ENCODE peak calls at places on chromosomes 4 and X, in eight cellular contexts. H is heart left ventricle, S is PC-9, J is LoVo, R is HCEC 1CT, B is CMK, A is immature natural killer cell, Y is dermis microvascular lymphatic vessel endothelial cell. M is an unnamed sample.

GRCh38 chr4:141022221-141022760 is 111.0 kb downstream of the RNF150 start:
- DNase-seq in H (no peak), S (no peak), J (no peak), R (no peak), B (no peak), A (no peak), Y (no peak), M (no peak)

GRCh38 chr4:166527500-166527899 is 654.5 kb downstream of the TLL1 start:
- DNase-seq in H (no peak), S (no peak), J (no peak), R (peak), B (no peak), A (no peak), Y (no peak), M (no peak)

GRCh38 chr4:72975488-72975784 is 94.1 kb downstream of the COX18 start:
- DNase-seq in H (no peak), S (no peak), J (no peak), R (no peak), B (no peak), A (no peak), Y (peak), M (no peak)

GRCh38 chr4:10810411-10810810 is 125.8 kb upstream of the CLNK start:
- DNase-seq in H (no peak), S (no peak), J (no peak), R (no peak), B (no peak), A (no peak), Y (no peak), M (no peak)

GRCh38 chrX:110414679-110415439 is 56.2 kb downstream of the RTL9 start:
- DNase-seq in H (no peak), S (no peak), J (no peak), R (peak), B (no peak), A (no peak), Y (no peak), M (no peak)

GRCh38 chr4:151169223-151169622 is 69.8 kb downstream of the RPS3A start:
- DNase-seq in H (peak), S (no peak), J (no peak), R (peak), B (no peak), A (no peak), Y (no peak), M (no peak)

GRCh38 chr4:25178838-25179261 is 18.6 kb upstream of the SEPSECS start:
- DNase-seq in H (no peak), S (no peak), J (no peak), R (no peak), B (no peak), A (no peak), Y (no peak), M (peak)

GRCh38 chr4:150280081-150280950 is 202.1 kb downstream of the DCLK2 start:
- DNase-seq in H (no peak), S (peak), J (no peak), R (peak), B (no peak), A (no peak), Y (peak), M (no peak)

GRCh38 chr4:38488891-38489861 is 174.8 kb upstream of the KLF3 start:
- DNase-seq in H (no peak), S (no peak), J (no peak), R (no peak), B (no peak), A (no peak), Y (no peak), M (no peak)

GRCh38 chr4:152937280-152937534 is 1.1 kb downstream of the FHDC1 start:
- DNase-seq in H (no peak), S (no peak), J (no peak), R (no peak), B (no peak), A (no peak), Y (no peak), M (no peak)

GRCh38 chr4:139200506-139200905 is 23.5 kb upstream of the ELF2 start:
- DNase-seq in H (no peak), S (no peak), J (no peak), R (no peak), B (no peak), A (no peak), Y (no peak), M (no peak)

GRCh38 chrX:39427492-39428289 is 626.4 kb downstream of the MID1IP1 start:
- DNase-seq in H (no peak), S (no peak), J (no peak), R (peak), B (no peak), A (no peak), Y (no peak), M (peak)

GRCh38 chrX:66012094-66012534 is 27.8 kb downstream of the VSIG4 start:
- DNase-seq in H (no peak), S (no peak), J (no peak), R (no peak), B (no peak), A (peak), Y (no peak), M (no peak)

GRCh38 chr4:78693777-78694456 is 82.2 kb upstream of the BMP2K start:
- DNase-seq in H (no peak), S (no peak), J (no peak), R (peak), B (no peak), A (no peak), Y (no peak), M (no peak)